ENCODE peak calls at places on chromosomes 1 and 21, in seven cellular contexts. J is endothelial cell, A is BE2C, Q is prostate gland, R is fibroblast of the aortic adventitia, Z is T-cell, C is amygdala. G is an unnamed sample.

GRCh38 chr1:81548918-81549587 is 251.7 kb upstream of the ADGRL2 start:
- DNase-seq in J (no peak), A (no peak), Q (no peak), R (no peak), Z (no peak), C (no peak), G (no peak)

GRCh38 chr1:160112370-160112769 is 3.2 kb upstream of the ATP1A2 start:
- DNase-seq in J (no peak), A (no peak), Q (no peak), R (no peak), Z (no peak), C (no peak), G (no peak)

GRCh38 chr1:152185544-152186391 is 26.7 kb upstream of the RPTN start:
- DNase-seq in J (peak), A (peak), Q (peak), R (peak), Z (peak), C (no peak), G (peak)

GRCh38 chr1:8674912-8675311 is 142.5 kb downstream of the RERE start:
- DNase-seq in J (no peak), A (peak), Q (no peak), R (peak), Z (no peak), C (no peak), G (no peak)

GRCh38 chr1:193418745-193419058 is 232.3 kb upstream of the B3GALT2 start:
- DNase-seq in J (no peak), A (no peak), Q (no peak), R (no peak), Z (no peak), C (no peak), G (no peak)

GRCh38 chr1:26666855-26667254 is 29.0 kb upstream of the ARID1A start:
- DNase-seq in J (no peak), A (no peak), Q (no peak), R (no peak), Z (no peak), C (no peak), G (peak)

GRCh38 chr1:41811051-41811795 is 107.5 kb downstream of the HIVEP3 start:
- DNase-seq in J (no peak), A (no peak), Q (no peak), R (peak), Z (no peak), C (no peak), G (no peak)

GRCh38 chr1:232627645-232628334 is 2.1 kb downstream of the SIPA1L2 start:
- DNase-seq in J (no peak), A (no peak), Q (peak), R (peak), Z (peak), C (no peak), G (peak)

GRCh38 chr1:11045428-11046269 is 1.4 kb downstream of the MASP2 start:
- DNase-seq in J (no peak), A (no peak), Q (no peak), R (no peak), Z (no peak), C (no peak), G (no peak)

GRCh38 chr1:230572121-230573083 is 69.9 kb upstream of the COG2 start:
- DNase-seq in J (no peak), A (no peak), Q (no peak), R (no peak), Z (no peak), C (no peak), G (no peak)

GRCh38 chr1:84505167-84506001 is 802 bp upstream of the SPATA1 start:
- DNase-seq in J (no peak), A (no peak), Q (peak), R (peak), Z (no peak), C (peak), G (peak)

GRCh38 chr1:213658508-213658907 is 329.3 kb upstream of the PROX1 start:
- DNase-seq in J (no peak), A (no peak), Q (no peak), R (no peak), Z (no peak), C (no peak), G (no peak)

GRCh38 chr1:220544901-220545303 is 17.0 kb downstream of the MARK1 start:
- DNase-seq in J (no peak), A (no peak), Q (no peak), R (peak), Z (no peak), C (no peak), G (no peak)

GRCh38 chr1:22406722-22407495 is 44.7 kb upstream of the ZBTB40 start:
- DNase-seq in J (no peak), A (no peak), Q (no peak), R (peak), Z (no peak), C (no peak), G (no peak)

GRCh38 chr21:46093668-46094400 is 4.1 kb upstream of the COL6A2 start:
- DNase-seq in J (no peak), A (no peak), Q (peak), R (no peak), Z (peak), C (no peak), G (no peak)

GRCh38 chr1:15272009-15272781 is 25.2 kb downstream of the FHAD1 start:
- DNase-seq in J (peak), A (peak), Q (peak), R (peak), Z (peak), C (peak), G (peak)

GRCh38 chr1:197972406-197972805 is 55.2 kb downstream of the LHX9 start:
- DNase-seq in J (no peak), A (no peak), Q (no peak), R (no peak), Z (no peak), C (no peak), G (no peak)

GRCh38 chr1:155085504-155086181 is 7.0 kb downstream of the EFNA3 start:
- DNase-seq in J (no peak), A (no peak), Q (peak), R (peak), Z (peak), C (no peak), G (no peak)

GRCh38 chr1:205450448-205450847 is 5.4 kb downstream of the BLACAT1 start:
- DNase-seq in J (no peak), A (no peak), Q (no peak), R (no peak), Z (no peak), C (no peak), G (no peak)

GRCh38 chr1:31215083-31215570 is 24.6 kb downstream of the NKAIN1 start:
- DNase-seq in J (no peak), A (no peak), Q (no peak), R (peak), Z (no peak), C (no peak), G (no peak)